ENCODE peak calls at places on chromosomes 7 and 10, in four cellular contexts. M is dorsolateral prefrontal cortex, N is GM20000, C is mucosa of descending colon. D is an unnamed sample.

GRCh38 chr7:124649397-124650029 is 116.1 kb downstream of the GPR37 start:
- DNase-seq in N (peak; percentile 4), M (no peak), C (no peak), D (no peak)

GRCh38 chr10:47049906-47050305 is 138.7 kb downstream of the PTPN20 start:
- DNase-seq in M (no peak), N (no peak), C (no peak), D (peak; percentile 6)

GRCh38 chr10:31757374-31757773 is 171.3 kb downstream of the ARHGAP12 start:
- DNase-seq in M (no peak), N (no peak), C (no peak), D (no peak)

GRCh38 chr7:90777075-90777864 is 181.1 kb downstream of the CDK14 start:
- DNase-seq in C (no peak), N (peak; percentile 30), M (no peak), D (no peak)

GRCh38 chr10:84097787-84098353 is 41.4 kb upstream of the GHITM start:
- DNase-seq in C (no peak), N (no peak), M (no peak), D (no peak)

GRCh38 chr7:111076205-111076604 is 14.7 kb upstream of the LRRN3 start:
- DNase-seq in C (no peak), N (no peak), M (no peak), D (no peak)

GRCh38 chr10:15478429-15478828 is 107.3 kb upstream of the FAM171A1 start:
- DNase-seq in C (no peak), N (no peak), M (no peak), D (no peak)

GRCh38 chr10:93363891-93364648 is 118.1 kb downstream of the MYOF start:
- DNase-seq in C (peak; percentile 65), N (no peak), M (no peak), D (no peak)

GRCh38 chr7:1123721-1124120 is 35.8 kb downstream of the GPER1 start:
- DNase-seq in N (no peak), C (peak; percentile 65), M (peak; percentile 77), D (peak; percentile 45)

GRCh38 chr10:35598379-35598778 is 6.8 kb upstream of the GJD4 start:
- DNase-seq in C (no peak), M (no peak), N (no peak), D (no peak)
- TF ChIP-seq CTCF in C (no peak), M (no peak), N (no peak), D (peak; percentile 51)

DNA sequence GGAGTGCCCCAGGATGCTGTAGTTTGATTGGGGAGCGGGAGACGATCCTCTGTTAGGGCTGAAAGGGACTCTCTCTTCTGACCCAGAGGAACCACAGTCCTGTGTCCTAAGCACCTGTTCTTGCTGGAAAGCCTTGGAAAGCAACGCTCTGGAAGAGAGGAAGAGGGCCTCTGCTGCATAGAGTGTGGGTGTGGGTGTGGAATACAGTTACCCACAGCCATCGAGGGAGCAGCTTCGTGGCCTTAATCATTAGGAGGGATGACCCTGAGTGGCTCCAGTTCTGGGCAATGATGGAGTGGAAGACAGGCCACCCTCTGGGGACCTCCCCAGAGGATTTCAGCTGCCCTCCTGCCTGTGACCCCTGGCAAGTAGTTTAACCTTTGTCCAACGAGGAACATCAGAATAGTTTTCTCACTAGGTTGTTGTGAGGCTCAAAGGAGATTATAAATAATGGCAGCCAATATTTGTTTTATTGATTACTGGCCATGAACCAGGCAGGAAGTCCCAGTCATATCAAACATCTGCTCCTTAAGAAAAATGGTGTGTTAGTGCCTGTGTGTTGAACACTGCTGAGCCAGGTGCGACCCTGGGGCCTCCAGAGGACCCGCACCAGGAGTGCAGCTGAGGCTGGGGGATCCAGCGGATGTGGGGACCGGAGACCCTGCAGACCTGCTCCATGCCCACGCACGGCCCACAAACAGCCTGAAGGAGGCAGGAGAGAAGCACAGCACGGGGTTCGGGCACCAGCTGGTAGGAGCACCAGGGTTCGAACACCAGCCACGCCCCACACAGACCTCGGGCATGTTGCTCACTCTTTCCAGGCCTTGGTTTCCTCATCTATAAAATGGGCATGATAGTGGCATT is 35.6 kb downstream of the FAM241B start:
- DNase-seq in M (no peak), C (no peak), N (no peak), D (no peak)
- TF ChIP-seq CTCF in M (no peak), C (no peak), N (no peak), D (peak; percentile 7)

GRCh38 chr10:79068203-79068561 is 584 bp upstream of the ZMIZ1 start:
- DNase-seq in C (no peak), M (no peak), N (no peak), D (peak; percentile 43)

GRCh38 chr10:79067241-79068202 is 1.2 kb upstream of the ZMIZ1 start:
- DNase-seq in M (peak; percentile 91), C (peak; percentile 92), N (peak; percentile 91), D (peak; percentile 94)

GRCh38 chr10:79069325-79070090 is 742 bp downstream of the ZMIZ1 start:
- DNase-seq in M (peak; percentile 61), N (peak; percentile 83), C (peak; percentile 80), D (peak; percentile 30)

GRCh38 chr10:79070091-79070610 is 1.4 kb downstream of the ZMIZ1 start:
- DNase-seq in N (peak; percentile 32), C (no peak), M (peak; percentile 60), D (peak; percentile 23)

DNA sequence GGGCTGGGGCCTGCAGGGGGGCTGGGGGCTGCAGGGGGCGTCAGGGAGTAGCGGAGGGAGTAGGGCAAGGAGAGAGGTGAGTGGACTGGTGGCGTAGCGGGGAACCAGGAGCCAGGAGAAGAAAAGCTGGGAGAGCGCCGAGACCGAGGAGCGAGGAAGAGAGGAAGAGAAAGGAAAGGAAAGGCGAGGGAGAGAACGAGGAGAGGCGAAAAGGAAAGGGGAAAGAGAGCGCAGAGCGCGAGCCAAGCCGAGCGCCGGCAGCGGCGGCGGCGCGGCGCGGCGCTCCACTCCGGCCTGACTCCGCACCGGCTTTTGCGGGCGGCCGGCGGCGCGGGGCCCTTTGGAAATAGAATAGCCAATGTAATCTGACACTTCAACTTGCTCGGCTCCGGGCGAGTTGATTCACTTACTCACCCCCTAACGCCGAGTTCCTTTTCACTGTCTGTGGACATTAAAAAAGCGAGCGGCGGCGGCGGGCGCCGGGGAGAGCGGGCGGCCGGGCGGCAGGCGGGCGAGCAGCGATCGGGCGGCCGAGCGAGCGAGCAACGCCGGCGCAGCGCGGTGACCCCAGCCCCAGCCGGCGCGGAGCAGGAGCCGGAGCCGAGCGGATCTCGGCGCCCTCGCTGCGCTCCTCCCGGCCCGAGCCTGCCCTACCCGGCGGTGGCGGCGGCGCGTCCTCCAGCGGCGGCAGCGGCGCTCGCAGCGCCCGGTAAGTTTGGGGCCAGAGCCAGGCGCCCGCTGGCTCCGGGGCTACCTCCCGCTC is at the start of gene ZMIZ1:
- DNase-seq in C (peak; percentile 90), N (peak; percentile 95), M (peak; percentile 87), D (peak; percentile 74)
- TF ChIP-seq CTCF in C (no peak), N (peak; percentile 41), M (peak; percentile 27), D (peak; percentile 32)

GRCh38 chr7:30140456-30140855 is 5.7 kb downstream of the MTURN start:
- DNase-seq in C (no peak), N (no peak), M (no peak), D (no peak)
- TF ChIP-seq CTCF in C (no peak), N (no peak), M (no peak), D (no peak)

DNA sequence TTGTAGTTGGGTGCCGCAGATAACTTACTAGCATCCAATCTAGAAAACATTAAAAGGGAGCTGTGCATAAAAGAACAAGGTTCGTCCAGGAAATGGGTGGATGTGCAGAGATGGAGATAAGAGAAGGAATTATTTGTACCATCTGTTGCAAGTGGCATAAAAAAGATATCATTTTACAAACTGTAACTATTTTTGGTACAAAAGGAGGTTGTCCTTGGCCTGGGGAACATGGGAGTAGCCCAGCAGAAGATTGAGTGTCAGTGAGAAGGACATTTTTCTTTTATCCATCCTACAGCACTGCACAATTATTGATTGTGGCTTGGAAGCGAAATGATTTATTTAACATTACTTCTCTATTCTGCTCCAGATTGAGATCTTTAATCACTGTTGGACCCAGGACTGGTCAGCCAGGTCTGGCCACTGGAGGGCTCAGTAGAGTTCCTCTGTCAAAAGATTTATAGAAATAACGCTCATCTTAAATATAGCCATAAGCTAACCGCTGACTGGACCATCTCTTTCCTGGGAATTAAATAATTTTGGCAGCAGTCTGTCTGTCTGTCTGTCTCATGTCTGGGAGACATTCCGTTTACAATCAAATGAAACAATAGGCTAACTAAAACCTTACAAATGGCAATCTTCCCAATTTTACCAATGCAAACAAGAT is 254.1 kb downstream of the KIAA1217 start:
- DNase-seq in M (no peak), N (no peak), C (no peak), D (no peak)
- TF ChIP-seq CTCF in M (no peak), N (no peak), C (no peak), D (peak; percentile 11)

GRCh38 chr7:2802504-2803341 is 41.4 kb downstream of the GNA12 start:
- DNase-seq in C (no peak), N (no peak), M (no peak), D (no peak)

GRCh38 chr7:2805213-2806003 is 38.7 kb downstream of the GNA12 start:
- DNase-seq in M (no peak), C (no peak), N (no peak), D (no peak)

GRCh38 chr7:2803342-2803692 is 40.8 kb downstream of the GNA12 start:
- DNase-seq in C (no peak), M (no peak), N (no peak), D (no peak)

GRCh38 chr7:2803755-2804154 is 40.4 kb downstream of the GNA12 start:
- DNase-seq in N (no peak), M (no peak), C (no peak), D (no peak)

DNA sequence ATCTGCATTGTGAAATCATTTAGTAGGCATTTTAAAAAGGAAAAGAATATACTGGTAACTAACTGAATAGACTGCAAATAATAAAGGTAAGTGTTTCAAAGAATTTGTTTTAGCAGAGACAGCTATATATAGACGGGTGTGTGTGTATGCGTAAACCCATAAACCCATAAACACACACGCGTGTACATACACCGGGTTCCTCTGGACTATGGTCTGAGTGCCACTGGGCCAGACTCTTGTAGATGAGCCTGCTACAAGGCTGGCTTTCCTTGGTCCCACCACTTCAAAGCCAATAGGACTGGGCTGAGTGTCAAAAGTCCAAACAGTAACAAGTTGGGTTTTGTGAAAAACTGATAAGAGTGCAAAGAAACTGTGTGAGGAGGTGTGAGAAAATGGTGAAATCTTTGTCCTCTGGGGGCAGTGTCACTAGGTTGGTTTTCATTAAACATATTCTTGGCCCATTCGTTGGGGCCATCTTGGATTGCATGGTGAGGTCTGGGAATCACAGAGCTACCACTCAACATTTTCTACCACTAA is 39.8 kb downstream of the GNA12 start:
- DNase-seq in M (no peak), C (no peak), N (no peak), D (no peak)
- TF ChIP-seq CTCF in M (no peak), C (no peak), N (no peak), D (peak; percentile 20)

DNA sequence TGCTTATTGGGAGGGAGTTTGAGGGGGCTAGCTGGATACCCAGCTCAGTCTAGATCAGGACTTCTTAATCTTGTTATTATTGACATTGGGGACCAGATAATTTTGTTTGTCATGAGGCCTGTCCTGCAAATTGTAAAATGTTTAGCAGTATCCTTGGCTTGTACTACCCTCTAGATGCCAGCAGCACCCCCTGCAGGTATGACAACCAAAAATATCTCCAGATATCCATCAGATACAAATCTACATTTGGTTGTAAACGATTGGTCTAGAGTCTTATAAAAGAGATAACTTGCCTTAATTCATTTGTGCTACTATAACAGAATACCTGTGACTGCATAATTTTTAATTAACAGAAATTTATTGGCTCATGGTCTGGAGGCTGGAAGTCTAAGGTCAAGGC is 1232.2 kb downstream of the XPNPEP1 start:
- DNase-seq in N (no peak), C (no peak), M (no peak), D (no peak)
- TF ChIP-seq CTCF in N (no peak), C (no peak), M (no peak), D (no peak)

D was measured in progenitor cell of endocrine pancreas.